ENCODE peak calls at places on chromosomes 11 and 22, in eight cellular contexts. J is A549, D is dorsolateral prefrontal cortex, U is ascending aorta, Q is GM06990, K is fibroblast of mammary gland, O is lower lobe of right lung, T is IMR-90. B is an unnamed sample.

GRCh38 chr22:48490513-48491411 is 1336.9 kb downstream of the BRD1 start:
- DNase-seq in J (peak), D (no peak), U (peak), Q (no peak), K (no peak), O (no peak), T (no peak), B (no peak)

GRCh38 chr11:75524576-75525432 is 937 bp downstream of the GDPD5 start:
- DNase-seq in J (peak), D (no peak), U (peak), Q (no peak), K (peak), O (no peak), T (peak), B (no peak)

GRCh38 chr11:116960916-116961315 is 123.5 kb upstream of the APOA1 start:
- DNase-seq in J (no peak), D (no peak), U (peak), Q (no peak), K (peak), O (no peak), T (peak), B (peak)

GRCh38 chr22:16967453-16968217 is 40.4 kb downstream of the GAB4 start:
- DNase-seq in J (no peak), D (no peak), U (no peak), Q (no peak), K (no peak), O (no peak), T (no peak), B (no peak)

GRCh38 chr11:838441-839279 is 3.7 kb downstream of the POLR2L start:
- DNase-seq in J (peak), D (no peak), U (no peak), Q (no peak), K (no peak), O (no peak), T (no peak), B (no peak)

GRCh38 chr11:1546536-1547466 is 25.3 kb downstream of the DUSP8 start:
- DNase-seq in J (peak), D (no peak), U (peak), Q (peak), K (no peak), O (no peak), T (peak), B (no peak)

GRCh38 chr11:6911946-6912345 is 8.9 kb upstream of the OR2D3 start:
- DNase-seq in J (no peak), D (no peak), U (no peak), Q (no peak), K (peak), O (no peak), T (peak), B (no peak)

GRCh38 chr11:62880231-62880802 is 379 bp upstream of the SLC3A2 start:
- DNase-seq in J (peak), D (no peak), U (peak), Q (no peak), K (peak), O (peak), T (peak), B (no peak)

GRCh38 chr11:61728066-61728939 is 24.1 kb upstream of the MYRF start:
- DNase-seq in J (no peak), D (no peak), U (no peak), Q (no peak), K (no peak), O (no peak), T (no peak), B (peak)

GRCh38 chr22:24430431-24431308 is 3.3 kb downstream of the ADORA2A start:
- DNase-seq in J (no peak), D (no peak), U (no peak), Q (no peak), K (no peak), O (no peak), T (no peak), B (no peak)

GRCh38 chr11:134754823-134755198 is 342.8 kb upstream of the B3GAT1 start:
- DNase-seq in J (no peak), D (no peak), U (peak), Q (no peak), K (no peak), O (no peak), T (no peak), B (no peak)

GRCh38 chr11:39190751-39191150 is 2268.7 kb downstream of the LRRC4C start:
- DNase-seq in J (no peak), D (no peak), U (no peak), Q (no peak), K (no peak), O (no peak), T (no peak), B (no peak)

GRCh38 chr11:134450186-134450585 is 38.1 kb upstream of the B3GAT1 start:
- DNase-seq in J (no peak), D (no peak), U (no peak), Q (no peak), K (no peak), O (no peak), T (no peak), B (no peak)

GRCh38 chr11:112315057-112315720 is 54.5 kb upstream of the PLET1 start:
- DNase-seq in J (no peak), D (peak), U (no peak), Q (no peak), K (no peak), O (no peak), T (no peak), B (no peak)

GRCh38 chr11:68271023-68271780 is 571 bp downstream of the C11orf24 start:
- DNase-seq in J (peak), D (peak), U (peak), Q (peak), K (peak), O (peak), T (peak), B (no peak)
- TF ChIP-seq CTCF in J (peak), D (peak), U (peak), Q (peak), K (peak), O (peak), T (peak), B (peak)

DNA sequence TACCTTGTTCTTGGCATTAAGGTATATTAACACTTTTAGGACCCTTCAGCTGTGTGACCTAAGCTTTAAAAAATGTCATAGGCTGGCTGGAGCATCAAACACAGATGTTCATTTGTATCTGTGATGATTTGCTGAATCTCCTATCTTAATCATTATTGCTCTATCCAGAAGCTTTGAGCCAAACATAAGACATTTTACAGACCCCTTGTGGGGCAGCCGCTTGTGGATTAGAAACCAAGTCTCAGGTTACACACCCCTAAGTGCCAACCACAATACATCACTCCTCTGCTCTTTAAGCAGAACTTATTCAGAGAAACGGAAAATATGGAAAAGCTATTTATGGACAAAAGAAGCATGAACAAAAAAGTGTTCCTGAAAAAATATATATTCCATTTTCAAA is 394.2 kb upstream of the CCDC90B start:
- DNase-seq in J (no peak), D (no peak), U (no peak), Q (no peak), K (no peak), O (no peak), T (no peak), B (no peak)
- H3K4me3 ChIP-seq in J (no peak), D (no peak), U (no peak), Q (no peak), K (no peak), O (no peak), T (no peak), B (no peak)

GRCh38 chr11:72534859-72535547 is 100.7 kb upstream of the CLPB start:
- DNase-seq in J (no peak), D (no peak), U (no peak), Q (no peak), K (no peak), O (no peak), T (no peak), B (no peak)
- TF ChIP-seq CTCF in J (no peak), D (no peak), U (no peak), Q (peak), K (peak), O (no peak), T (no peak), B (peak)

GRCh38 chr11:16881074-16881709 is 133.0 kb downstream of the PLEKHA7 start:
- DNase-seq in J (no peak), D (peak), U (no peak), Q (no peak), K (peak), O (peak), T (peak), B (peak)
- H3K4me3 ChIP-seq in J (no peak), D (no peak), U (no peak), Q (no peak), K (no peak), O (no peak), T (no peak), B (peak)

GRCh38 chr11:102807921-102808320 is 10.0 kb upstream of the MMP1 start:
- DNase-seq in J (peak), D (no peak), U (no peak), Q (no peak), K (peak), O (peak), T (peak), B (no peak)
- TF ChIP-seq CTCF in J (peak), D (no peak), U (no peak), Q (peak), K (peak), O (no peak), T (peak), B (peak)

DNA sequence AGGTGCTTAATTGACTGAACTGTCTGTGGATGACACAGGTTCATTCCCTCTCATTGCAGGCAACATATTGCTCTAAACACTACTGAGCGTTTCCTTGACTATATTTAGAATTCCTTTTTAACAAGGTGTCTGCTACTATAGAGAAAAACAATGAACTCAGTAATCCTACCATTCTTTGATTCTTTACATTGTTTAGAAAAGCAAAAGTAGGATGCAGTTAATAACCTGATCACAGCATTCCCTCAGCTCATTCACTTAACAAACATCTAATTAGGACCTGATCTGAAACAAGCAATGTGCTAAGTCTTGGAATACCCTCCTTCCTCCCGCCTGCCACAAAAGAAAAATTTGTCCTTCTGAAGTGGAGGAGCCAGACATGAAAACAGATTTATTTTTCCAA is 313.1 kb downstream of the LRRC4C start:
- DNase-seq in J (no peak), D (no peak), U (no peak), Q (no peak), K (no peak), O (no peak), T (no peak), B (no peak)
- H3K4me3 ChIP-seq in J (no peak), D (no peak), U (no peak), Q (no peak), K (no peak), O (no peak), T (no peak), B (no peak)

DNA sequence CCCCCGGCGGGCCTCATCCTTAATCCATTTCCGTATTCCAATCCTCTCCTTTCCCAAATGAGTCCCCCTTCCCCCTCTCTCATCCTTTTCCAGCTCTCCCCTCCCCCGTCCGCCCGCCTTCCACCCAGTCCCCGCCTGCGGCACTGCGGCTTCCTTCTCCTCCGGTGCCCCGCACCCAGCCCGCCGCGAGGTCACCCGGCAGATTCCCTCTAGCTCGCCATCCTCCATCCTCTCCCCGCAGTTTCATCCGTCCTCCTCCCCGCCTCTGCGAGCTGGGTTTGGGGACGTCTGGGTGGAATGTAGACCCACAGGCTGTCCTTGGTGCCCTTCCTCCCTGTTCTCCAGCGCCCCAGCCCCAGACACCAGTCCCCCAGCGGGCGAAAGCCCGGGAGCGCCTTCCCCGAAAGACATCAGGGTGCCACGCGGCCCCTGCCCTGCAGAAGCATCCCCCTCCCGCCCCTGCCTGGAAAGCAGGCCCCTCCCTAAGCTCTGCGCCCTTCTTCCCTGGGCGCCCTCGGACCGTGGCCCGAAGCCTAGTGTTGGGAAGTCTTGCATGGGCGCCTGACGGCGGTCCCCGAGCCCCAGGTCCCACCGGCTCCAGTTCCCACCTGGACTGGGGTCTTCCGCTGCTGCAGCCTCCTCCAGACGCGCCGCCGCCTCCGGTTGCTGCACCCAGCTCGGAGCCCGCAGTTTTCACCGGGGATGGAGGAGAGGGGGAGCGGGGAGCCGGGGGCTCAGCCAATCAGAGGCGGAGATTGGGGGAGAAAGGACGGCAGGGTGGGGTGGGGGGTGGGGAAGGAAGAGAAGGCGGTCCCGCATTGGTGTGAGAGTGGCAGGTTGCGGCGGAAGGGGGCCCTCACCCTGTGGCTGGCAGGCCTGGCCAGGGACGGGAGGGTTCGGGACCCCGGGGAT is at the start of gene THY1:
- DNase-seq in J (no peak), D (peak), U (no peak), Q (no peak), K (peak), O (no peak), T (peak), B (no peak)
- TF ChIP-seq CTCF in J (no peak), D (no peak), U (no peak), Q (no peak), K (no peak), O (no peak), T (no peak), B (no peak)

B was measured in epithelial cell of proximal tubule.